ENCODE peak calls at places on chromosomes 13 and 19, in nine cellular contexts. M is mesenteric fat pad; O is activated naive CD4-positive, alpha-beta T cell; H is stimulated activated CD8-positive, alpha-beta memory T cell treated with anti-CD3 and anti-CD28 coated beads, Interleukin-7, amount 100 ng/mL, for 48 hours; Y is astrocyte of the cerebellum; B is Right ventricle myocardium superior; T is H54; U is Caki2; J is dermis microvascular lymphatic vessel endothelial cell. P is an unnamed sample.

GRCh38 chr13:36275190-36276002 is 22.2 kb downstream of the CCDC169 start:
- DNase-seq in M (no peak), O (no peak), H (no peak), Y (peak), B (no peak), T (no peak), U (peak), J (peak), P (no peak)

GRCh38 chr19:46660601-46661019 is 372 bp downstream of the DACT3 start:
- DNase-seq in M (no peak), O (no peak), H (no peak), Y (no peak), B (no peak), T (no peak), U (no peak), J (no peak), P (no peak)

GRCh38 chr13:48492123-48493075 is 40.5 kb downstream of the RCBTB2 start:
- DNase-seq in M (no peak), O (peak), H (peak), Y (no peak), B (peak), T (no peak), U (no peak), J (peak), P (peak)

GRCh38 chr19:3981736-3982681 is 3.3 kb downstream of the EEF2 start:
- DNase-seq in M (no peak), O (no peak), H (no peak), Y (no peak), B (no peak), T (no peak), U (no peak), J (no peak), P (no peak)

GRCh38 chr13:102128216-102128800 is 273.5 kb downstream of the FGF14 start:
- DNase-seq in M (no peak), O (no peak), H (no peak), Y (peak), B (no peak), T (peak), U (peak), J (no peak), P (peak)

GRCh38 chr19:1650627-1651009 is 1.8 kb downstream of the TCF3 start:
- DNase-seq in M (no peak), O (no peak), H (no peak), Y (no peak), B (no peak), T (no peak), U (no peak), J (peak), P (no peak)

GRCh38 chr19:58500242-58500641 is 11.6 kb downstream of the SLC27A5 start:
- DNase-seq in M (no peak), O (no peak), H (no peak), Y (no peak), B (no peak), T (no peak), U (no peak), J (peak), P (no peak)

GRCh38 chr13:22073718-22074117 is 402.8 kb downstream of the FGF9 start:
- DNase-seq in M (no peak), O (no peak), H (no peak), Y (no peak), B (no peak), T (no peak), U (no peak), J (no peak), P (no peak)

GRCh38 chr13:35283856-35284255 is 192.6 kb downstream of the MAB21L1 start:
- DNase-seq in M (no peak), O (no peak), H (no peak), Y (no peak), B (no peak), T (no peak), U (no peak), J (peak), P (no peak)

GRCh38 chr19:17944301-17944700 is 11.5 kb downstream of the CCDC124 start:
- DNase-seq in M (no peak), O (no peak), H (no peak), Y (peak), B (no peak), T (peak), U (peak), J (peak), P (peak)

GRCh38 chr13:109330941-109331340 is 455.4 kb downstream of the IRS2 start:
- DNase-seq in M (no peak), O (no peak), H (no peak), Y (no peak), B (no peak), T (no peak), U (no peak), J (no peak), P (no peak)

GRCh38 chr13:43783820-43784219 is 3.0 kb downstream of the ENOX1 start:
- DNase-seq in M (no peak), O (no peak), H (no peak), Y (no peak), B (no peak), T (no peak), U (peak), J (peak), P (no peak)

GRCh38 chr19:51706885-51707284 is 13.8 kb downstream of the SPACA6 start:
- DNase-seq in M (no peak), O (no peak), H (no peak), Y (no peak), B (no peak), T (no peak), U (no peak), J (no peak), P (no peak)

GRCh38 chr19:2616741-2617392 is 85.6 kb downstream of the GNG7 start:
- DNase-seq in M (no peak), O (no peak), H (no peak), Y (no peak), B (peak), T (no peak), U (no peak), J (peak), P (no peak)

GRCh38 chr19:11421607-11422098 is 2.5 kb upstream of the RGL3 start:
- DNase-seq in M (no peak), O (no peak), H (no peak), Y (no peak), B (peak), T (no peak), U (no peak), J (no peak), P (no peak)

GRCh38 chr13:41751277-41751676 is 209.6 kb downstream of the VWA8 start:
- DNase-seq in M (no peak), O (no peak), H (no peak), Y (peak), B (peak), T (no peak), U (no peak), J (no peak), P (no peak)

GRCh38 chr13:114077938-114078335 is 54.5 kb downstream of the RASA3 start:
- DNase-seq in M (peak), O (no peak), H (no peak), Y (peak), B (peak), T (no peak), U (no peak), J (peak), P (no peak)

GRCh38 chr13:20814224-20814910 is 40.6 kb upstream of the EEF1AKMT1 start:
- DNase-seq in M (no peak), O (no peak), H (no peak), Y (peak), B (peak), T (peak), U (peak), J (peak), P (peak)

GRCh38 chr19:8423821-8424223 is 10.7 kb downstream of the MARCHF2 start:
- DNase-seq in M (peak), O (no peak), H (no peak), Y (peak), B (peak), T (peak), U (peak), J (peak), P (peak)

GRCh38 chr13:109408596-109409382 is 377.6 kb downstream of the IRS2 start:
- DNase-seq in M (no peak), O (no peak), H (no peak), Y (no peak), B (no peak), T (no peak), U (no peak), J (no peak), P (no peak)

GRCh38 chr13:35526577-35526976 is 50.1 kb upstream of the MAB21L1 start:
- DNase-seq in M (no peak), O (no peak), H (no peak), Y (no peak), B (no peak), T (no peak), U (no peak), J (no peak), P (no peak)

GRCh38 chr13:93810264-93810663 is 583.7 kb downstream of the GPC6 start:
- DNase-seq in M (no peak), O (no peak), H (no peak), Y (no peak), B (no peak), T (no peak), U (no peak), J (no peak), P (no peak)

GRCh38 chr19:46841458-46842083 is 9.1 kb downstream of the AP2S1 start:
- DNase-seq in M (no peak), O (no peak), H (no peak), Y (no peak), B (peak), T (no peak), U (peak), J (peak), P (no peak)

P was measured in BJ.